ENCODE peak calls at places on chromosomes 13 and 19, in four cellular contexts. K, A, M and B are unnamed samples.

GRCh38 chr13:33918199-33918932 is 100.4 kb downstream of the RFC3 start:
- DNase-seq in K (no peak), A (peak; percentile 85), M (no peak), B (peak; percentile 71)

GRCh38 chr13:57063007-57063406 is 77.7 kb upstream of the PRR20A start:
- DNase-seq in K (no peak), A (no peak), M (no peak), B (no peak)

GRCh38 chr13:51626749-51627148 is 42.5 kb downstream of the WDFY2 start:
- DNase-seq in K (no peak), A (no peak), M (no peak), B (no peak)

GRCh38 chr19:24069907-24070657 is 16.9 kb upstream of the ZNF254 start:
- DNase-seq in K (no peak), A (peak; percentile 45), M (no peak), B (no peak)

GRCh38 chr13:28355822-28356371 is 139.0 kb downstream of the FLT1 start:
- DNase-seq in K (no peak), A (no peak), M (no peak), B (no peak)

GRCh38 chr13:30216111-30216510 is 91.2 kb downstream of the KATNAL1 start:
- DNase-seq in K (peak; percentile 5), A (no peak), M (no peak), B (no peak)

GRCh38 chr19:7083076-7083956 is 13.8 kb downstream of the ZNF557 start:
- DNase-seq in K (no peak), A (peak; percentile 24), M (no peak), B (no peak)

GRCh38 chr19:34368338-34368737 is 3.3 kb downstream of the GPI start:
- DNase-seq in K (no peak), A (no peak), M (no peak), B (no peak)

GRCh38 chr19:33435706-33436359 is 62.3 kb downstream of the CEBPG start:
- DNase-seq in K (no peak), A (no peak), M (no peak), B (no peak)

GRCh38 chr19:41866284-41866683 is 6.2 kb downstream of the RPS19 start:
- DNase-seq in K (no peak), A (no peak), M (no peak), B (no peak)

GRCh38 chr13:113119166-113119821 is 3.3 kb upstream of the F10 start:
- DNase-seq in K (no peak), A (no peak), M (peak; percentile 33), B (no peak)

GRCh38 chr19:43774103-43774939 is 6.5 kb downstream of the KCNN4 start:
- DNase-seq in K (peak; percentile 63), A (no peak), M (peak; percentile 84), B (no peak)

GRCh38 chr13:28822161-28822560 is 2.0 kb downstream of the MTUS2 start:
- DNase-seq in K (no peak), A (no peak), M (no peak), B (no peak)

GRCh38 chr19:41997121-41997850 is 3.3 kb upstream of the ATP1A3 start:
- DNase-seq in K (no peak), A (peak; percentile 42), M (peak; percentile 91), B (no peak)

GRCh38 chr19:19602136-19602712 is 16.3 kb downstream of the PBX4 start:
- DNase-seq in K (peak; percentile 40), A (no peak), M (no peak), B (peak; percentile 40)
- TF ChIP-seq CTCF in K (no peak), A (no peak), M (no peak), B (no peak)

DNA sequence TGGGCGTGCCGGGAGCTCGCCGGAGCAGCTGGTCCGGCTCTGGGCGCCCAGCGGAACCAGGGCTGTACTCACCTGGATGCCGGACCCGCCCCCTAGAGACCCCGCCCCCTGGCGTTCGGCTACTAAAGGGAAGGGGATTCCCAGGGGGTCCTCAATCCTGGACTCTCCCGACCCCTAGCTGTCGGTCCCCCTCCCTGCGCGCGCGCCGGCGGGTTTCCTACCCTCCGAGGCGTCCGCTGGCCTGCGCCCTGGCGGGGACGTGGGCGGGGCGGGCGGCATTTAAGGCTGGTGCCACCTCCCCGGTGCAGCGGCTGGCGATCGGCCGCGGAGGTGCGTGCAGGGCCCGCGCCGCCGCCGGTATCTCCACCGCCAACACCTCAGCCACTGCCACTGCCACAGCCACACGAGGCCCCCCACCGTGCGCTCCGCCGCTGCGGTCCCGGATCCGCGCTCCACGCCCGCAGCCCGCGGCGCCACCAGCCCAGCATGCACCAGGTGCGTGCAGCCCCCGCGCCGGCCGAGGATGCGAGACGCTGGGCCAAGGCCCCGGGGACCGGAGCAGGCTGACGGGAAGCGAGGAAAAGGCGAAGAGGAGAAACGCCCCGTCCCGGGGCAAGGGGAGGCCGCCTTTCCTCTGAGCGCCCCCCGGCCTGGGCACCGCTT is at the start of gene ATP12A:
- DNase-seq in K (no peak), A (no peak), M (peak; percentile 90), B (no peak)
- TF ChIP-seq EZH2 in K (no peak), A (no peak), M (no peak), B (no peak)

DNA sequence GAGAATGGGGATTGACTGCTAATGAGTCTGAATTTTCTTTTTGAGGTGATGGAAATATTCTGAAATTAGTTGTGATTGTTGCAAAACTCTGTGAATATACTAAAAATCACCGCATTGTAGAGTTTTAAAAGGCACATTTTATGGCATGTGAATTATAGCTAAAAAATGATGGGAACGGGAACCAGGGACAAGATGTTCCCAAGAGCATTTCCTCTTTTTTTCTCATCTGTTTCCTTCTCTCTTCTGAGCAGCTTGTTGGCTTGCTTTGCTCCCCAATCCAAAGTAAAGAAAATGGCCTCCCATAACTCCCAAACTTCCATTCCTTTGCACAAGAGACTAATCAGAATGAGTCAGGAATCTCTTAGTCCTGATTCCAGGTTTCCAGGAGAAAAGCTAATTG is 459.2 kb downstream of the TSHZ3 start:
- DNase-seq in K (no peak), A (no peak), M (no peak), B (no peak)
- H3K4me1 ChIP-seq in K (no peaks in the 10 kb centered on the region), A (no peaks in the 10 kb centered on the region), M (no peaks in the 10 kb centered on the region), B (no peaks in the 10 kb centered on the region)

DNA sequence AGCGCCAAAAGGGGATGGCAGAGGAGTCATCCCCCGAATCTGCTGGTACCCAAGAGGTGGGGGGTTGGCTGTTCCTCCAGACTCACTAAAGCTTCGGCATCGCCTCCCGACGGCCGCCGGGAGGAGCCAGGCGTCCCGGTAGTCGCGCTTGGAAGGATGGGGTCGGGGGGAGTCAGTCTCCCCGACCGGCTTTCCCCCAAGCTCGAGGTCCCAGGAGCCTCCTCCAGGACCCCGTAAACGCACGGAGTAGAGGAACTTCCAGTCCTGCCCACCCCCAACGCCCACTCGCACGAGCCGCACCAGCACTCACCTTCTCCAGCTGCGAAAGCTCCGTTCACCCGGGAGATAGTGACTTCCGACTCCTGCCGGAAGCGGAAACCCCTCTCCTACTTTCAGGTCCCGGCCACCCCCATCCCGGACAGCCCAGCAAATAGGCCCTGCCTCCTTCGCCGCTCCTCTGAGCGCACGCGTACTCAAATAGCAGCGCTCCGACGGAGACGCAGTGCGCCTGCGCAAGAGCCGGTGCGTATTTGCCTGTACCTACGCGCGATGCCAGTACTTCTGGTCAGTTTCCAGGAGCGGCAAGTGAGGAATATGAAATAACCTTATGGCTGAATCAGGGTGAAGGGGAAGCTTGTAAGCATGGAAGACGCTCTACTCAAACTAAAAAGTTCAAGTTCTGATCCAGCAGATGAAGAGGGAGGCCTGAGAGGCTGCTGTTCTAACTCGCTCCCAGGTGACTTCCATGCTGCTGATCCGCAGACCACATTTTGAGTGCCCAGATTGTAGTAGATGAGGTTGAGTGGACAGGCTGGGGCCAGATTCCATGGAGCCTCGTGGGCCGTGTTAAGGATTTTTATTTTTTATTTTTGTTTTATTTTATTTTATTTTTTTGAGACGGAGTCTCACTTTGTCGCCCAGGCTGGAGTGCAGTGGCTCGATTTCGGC is at the start of gene ELOF1:
- DNase-seq in K (peak; percentile 96), A (peak; percentile 100), M (peak; percentile 95), B (peak; percentile 97)
- TF ChIP-seq CTCF in K (peak; percentile 19), A (peak; percentile 43), M (no peak), B (peak; percentile 48)

GRCh38 chr19:1756705-1757445 is 3.6 kb downstream of the ONECUT3 start:
- DNase-seq in K (no peak), A (no peak), M (no peak), B (no peak)
- TF ChIP-seq EZH2 in K (peak; percentile 30), A (no peak), M (no peak), B (no peak)

DNA sequence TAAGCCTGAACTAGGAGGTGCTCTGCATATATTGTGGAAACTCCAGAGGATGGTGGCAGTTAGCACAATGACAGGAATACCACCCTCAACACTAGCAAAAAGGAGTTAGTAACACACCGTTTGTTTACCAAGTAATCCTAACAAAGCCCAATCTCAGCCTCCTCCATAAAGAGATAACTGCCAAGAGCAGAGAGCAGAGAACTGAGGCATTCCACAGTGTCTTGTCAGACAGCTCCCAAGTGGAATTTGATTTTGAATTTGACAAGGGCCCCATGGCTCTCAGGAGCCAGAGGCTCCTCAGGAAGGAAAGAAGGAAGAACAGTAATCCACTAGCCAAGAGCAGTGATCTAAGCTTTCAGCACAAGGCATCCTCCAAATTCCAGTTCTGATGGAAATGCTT is 298.6 kb downstream of the DCLK1 start:
- DNase-seq in K (no peak), A (no peak), M (no peak), B (no peak)
- H3K4me1 ChIP-seq in K (no peaks in the 10 kb centered on the region), A (no peaks in the 10 kb centered on the region), M (no peaks in the 10 kb centered on the region), B (no peaks in the 10 kb centered on the region)